ENCODE peak calls at places on chromosomes 4 and X, in eight cellular contexts. G is RWPE1, O is astrocyte of the hippocampus, X is ureter, P is uterus, M is M059J, Q is iPS-NIHi11, Z is cortex of kidney. E is an unnamed sample.

GRCh38 chr4:121599049-121599448 is 97.7 kb downstream of the ANXA5 start:
- DNase-seq in Q (no peak), Z (no peak), O (no peak), G (no peak), M (no peak), P (no peak), X (no peak), E (no peak)

GRCh38 chrX:39726810-39727209 is 370.9 kb downstream of the BCOR start:
- DNase-seq in Q (no peak), O (peak; percentile 55), M (peak; percentile 78), G (no peak), X (no peak), Z (no peak), P (peak; percentile 66), E (no peak)

GRCh38 chrX:110795645-110796510 is at the start of gene CHRDL1:
- DNase-seq in Z (no peak), Q (peak; percentile 61), O (peak; percentile 68), M (peak; percentile 80), P (peak; percentile 62), G (peak; percentile 3), X (peak; percentile 50), E (no peak)

GRCh38 chrX:121008920-121009319 is 23.4 kb upstream of the CT47A1 start:
- DNase-seq in X (no peak), O (peak; percentile 5), Z (no peak), M (no peak), Q (no peak), P (no peak), G (no peak), E (no peak)

GRCh38 chr4:182555997-182556418 is 312.8 kb downstream of the TENM3 start:
- DNase-seq in Q (peak; percentile 55), P (no peak), Z (no peak), G (peak; percentile 10), O (peak; percentile 95), M (peak; percentile 79), X (no peak), E (no peak)

GRCh38 chr4:125985856-125986255 is 671.1 kb downstream of the FAT4 start:
- DNase-seq in Z (no peak), M (peak; percentile 53), Q (peak; percentile 40), P (no peak), X (no peak), O (peak; percentile 30), G (no peak), E (no peak)

GRCh38 chr4:89024051-89024675 is 32.8 kb downstream of the FAM13A start:
- DNase-seq in O (peak; percentile 82), P (peak; percentile 25), X (peak; percentile 61), Z (no peak), Q (peak; percentile 71), M (peak; percentile 67), G (peak; percentile 70), E (peak; percentile 57)

GRCh38 chrX:51336584-51336983 is 4.0 kb downstream of the NUDT10 start:
- DNase-seq in X (no peak), Z (no peak), Q (peak; percentile 19), M (peak; percentile 24), P (no peak), G (peak; percentile 3), O (peak; percentile 39), E (no peak)

GRCh38 chr4:167602157-167602556 is 367.9 kb upstream of the SPOCK3 start:
- DNase-seq in G (peak; percentile 19), P (no peak), O (no peak), Z (no peak), X (no peak), M (no peak), Q (no peak), E (no peak)

GRCh38 chr4:80071643-80072606 is 1.1 kb downstream of the ANTXR2 start:
- DNase-seq in P (peak; percentile 56), M (peak; percentile 41), Z (no peak), O (peak; percentile 75), G (peak; percentile 38), X (peak; percentile 62), Q (peak; percentile 45), E (peak; percentile 36)

GRCh38 chrX:151073767-151074166 is 90.6 kb downstream of the HMGB3 start:
- DNase-seq in O (no peak), Z (no peak), Q (no peak), G (no peak), P (no peak), M (no peak), X (no peak), E (no peak)

GRCh38 chr4:159296061-159296460 is 193.2 kb downstream of the RAPGEF2 start:
- DNase-seq in Z (no peak), O (peak; percentile 37), P (no peak), G (peak; percentile 51), M (peak; percentile 67), X (no peak), Q (no peak), E (no peak)

GRCh38 chrX:14801136-14801535 is 71.7 kb downstream of the FANCB start:
- DNase-seq in G (no peak), M (peak; percentile 89), X (no peak), Q (no peak), O (peak; percentile 36), P (no peak), Z (no peak), E (no peak)

GRCh38 chrX:135389717-135390116 is 32.0 kb upstream of the SMIM10L2A start:
- DNase-seq in O (no peak), Q (no peak), M (peak; percentile 10), P (no peak), X (no peak), Z (no peak), G (peak; percentile 57), E (no peak)

GRCh38 chr4:87005690-87006461 is 71.1 kb downstream of the AFF1 start:
- DNase-seq in G (peak; percentile 11), Z (no peak), M (no peak), Q (no peak), X (no peak), O (no peak), P (no peak), E (no peak)

GRCh38 chr4:138301536-138301935 is 59.4 kb upstream of the SLC7A11 start:
- DNase-seq in P (no peak), Z (no peak), G (no peak), O (no peak), M (peak; percentile 67), X (no peak), Q (no peak), E (no peak)

GRCh38 chr4:630661-631060 is 5.3 kb downstream of the PDE6B start:
- DNase-seq in O (no peak), X (no peak), P (no peak), Q (no peak), G (no peak), M (no peak), Z (no peak), E (no peak)

GRCh38 chr4:104205116-104205515 is 289.6 kb downstream of the CXXC4 start:
- DNase-seq in P (no peak), Z (no peak), G (no peak), X (no peak), Q (no peak), O (no peak), M (no peak), E (no peak)